ENCODE peak calls at places on chromosomes 16 and 17, in six cellular contexts. H, B, O, L, D and E are unnamed samples.

GRCh38 chr16:73066927-73067670 is 19.2 kb upstream of the ZFHX3 start:
- DNase-seq in B (no peak), O (no peak), H (peak; percentile 83), D (no peak), L (no peak), E (no peak)

GRCh38 chr17:73249700-73250099 is 12.0 kb downstream of the CPSF4L start:
- DNase-seq in H (no peak), D (no peak), B (no peak), O (no peak), L (no peak), E (no peak)

GRCh38 chr16:48385272-48385953 is at the start of gene SIAH1:
- DNase-seq in L (peak; percentile 73), H (peak; percentile 95), O (peak; percentile 37), B (peak; percentile 88), D (peak; percentile 87), E (peak; percentile 46)

GRCh38 chr16:84484579-84485254 is 19.7 kb downstream of the MEAK7 start:
- DNase-seq in O (no peak), D (peak; percentile 78), L (peak; percentile 45), B (no peak), H (peak; percentile 79), E (peak; percentile 57)

GRCh38 chr16:2813661-2814288 is 3.3 kb upstream of the PRSS21 start:
- DNase-seq in D (no peak), B (no peak), H (peak; percentile 49), O (no peak), L (no peak), E (no peak)

GRCh38 chr16:70152578-70153302 is 20.8 kb upstream of the CLEC18C start:
- DNase-seq in H (peak; percentile 85), O (no peak), B (no peak), D (no peak), L (no peak), E (no peak)

GRCh38 chr17:80559688-80560290 is 15.2 kb downstream of the RPTOR start:
- DNase-seq in H (no peak), D (no peak), B (no peak), O (no peak), L (no peak), E (no peak)

GRCh38 chr16:3112881-3113574 is 642 bp downstream of the ZNF205 start:
- DNase-seq in O (no peak), D (no peak), L (no peak), H (no peak), B (no peak), E (no peak)

GRCh38 chr16:50722410-50722737 is 19.5 kb upstream of the CYLD start:
- DNase-seq in O (no peak), H (no peak), D (no peak), B (no peak), L (no peak), E (no peak)

GRCh38 chr17:42577140-42577531 is 393 bp downstream of the PSMC3IP start:
- DNase-seq in H (no peak), D (no peak), O (no peak), L (no peak), B (no peak), E (no peak)

GRCh38 chr16:75078886-75079285 is 37.7 kb downstream of the LDHD start:
- DNase-seq in D (no peak), H (no peak), O (no peak), L (no peak), B (no peak), E (no peak)

GRCh38 chr17:7789131-7789530 is 44.9 kb upstream of the KDM6B start:
- DNase-seq in B (no peak), D (no peak), L (no peak), O (no peak), H (no peak), E (no peak)

GRCh38 chr17:58153046-58153445 is 4.9 kb downstream of the OR4D1 start:
- DNase-seq in D (no peak), L (peak; percentile 76), O (no peak), H (no peak), B (peak; percentile 82), E (no peak)

GRCh38 chr16:50566336-50566962 is 18.3 kb downstream of the NKD1 start:
- DNase-seq in L (no peak), B (no peak), D (no peak), O (no peak), H (no peak), E (no peak)

GRCh38 chr16:58127634-58128033 is 1.5 kb downstream of the CFAP20 start:
- DNase-seq in D (no peak), B (no peak), L (peak; percentile 20), O (no peak), H (no peak), E (no peak)

GRCh38 chr17:43791589-43791988 is 11.4 kb downstream of the CFAP97D1 start:
- DNase-seq in B (no peak), L (no peak), H (no peak), O (no peak), D (no peak), E (no peak)

GRCh38 chr16:78353610-78354009 is 254.2 kb downstream of the WWOX start:
- DNase-seq in L (no peak), B (no peak), H (no peak), O (no peak), D (no peak), E (no peak)

GRCh38 chr16:22318690-22319358 is 21.6 kb downstream of the POLR3E start:
- DNase-seq in B (peak; percentile 49), H (peak; percentile 74), D (peak; percentile 47), O (no peak), L (peak; percentile 71), E (no peak)

GRCh38 chr16:59878479-59878878 is 1144.4 kb upstream of the GOT2 start:
- DNase-seq in H (no peak), B (no peak), O (no peak), L (no peak), D (no peak), E (peak; percentile 1)

GRCh38 chr17:869567-870530 is 87.7 kb downstream of the MRM3 start:
- DNase-seq in L (no peak), D (peak; percentile 30), H (no peak), B (no peak), O (no peak), E (peak; percentile 15)